ENCODE peak calls at places on chromosomes 1 and 21, in five cellular contexts. S is CD8-positive, alpha-beta T cell; U is SJSA1; W is naive thymus-derived CD4-positive, alpha-beta T cell; D is GM12865. J is an unnamed sample.

GRCh38 chr1:19811206-19811851 is 3.8 kb downstream of the RNF186 start:
- DNase-seq in S (peak), U (no peak), W (peak), D (peak), J (no peak)

GRCh38 chr1:74496699-74497098 is 15.7 kb downstream of the LRRC53 start:
- DNase-seq in S (no peak), U (no peak), W (no peak), D (no peak), J (no peak)

GRCh38 chr1:112508242-112509004 is at the start of gene WNT2B:
- DNase-seq in S (peak), U (no peak), W (peak), D (peak), J (peak)

GRCh38 chr1:6996371-6996770 is 211.1 kb downstream of the CAMTA1 start:
- DNase-seq in S (no peak), U (no peak), W (no peak), D (peak), J (peak)

GRCh38 chr1:6904476-6905170 is 119.4 kb downstream of the CAMTA1 start:
- DNase-seq in S (no peak), U (no peak), W (no peak), D (no peak), J (no peak)

GRCh38 chr21:34670220-34670961 is 1.6 kb downstream of the CLIC6 start:
- DNase-seq in S (no peak), U (peak), W (no peak), D (peak), J (no peak)

GRCh38 chr1:67818725-67819301 is 14.5 kb downstream of the GNG12 start:
- DNase-seq in S (no peak), U (no peak), W (no peak), D (no peak), J (no peak)

GRCh38 chr1:165387956-165388355 is 31.4 kb upstream of the LMX1A start:
- DNase-seq in S (no peak), U (no peak), W (no peak), D (no peak), J (no peak)

GRCh38 chr1:110743397-110743796 is 68.7 kb upstream of the KCNA3 start:
- DNase-seq in S (no peak), U (no peak), W (no peak), D (no peak), J (no peak)

GRCh38 chr1:201982923-201983805 is 716 bp downstream of the RNPEP start:
- DNase-seq in S (peak), U (peak), W (peak), D (peak), J (peak)

GRCh38 chr1:13604191-13604590 is 20.6 kb downstream of the PDPN start:
- DNase-seq in S (no peak), U (no peak), W (no peak), D (no peak), J (no peak)

GRCh38 chr1:206461602-206462455 is 8.4 kb upstream of the IKBKE start:
- DNase-seq in S (peak), U (peak), W (peak), D (peak), J (peak)

GRCh38 chr1:231929311-231929710 is 302.7 kb downstream of the DISC1 start:
- DNase-seq in S (no peak), U (peak), W (no peak), D (no peak), J (no peak)

GRCh38 chr1:60425528-60425927 is 352.0 kb upstream of the C1orf87 start:
- DNase-seq in S (no peak), U (no peak), W (no peak), D (peak), J (peak)

GRCh38 chr1:170705981-170706380 is 42.0 kb downstream of the PRRX1 start:
- DNase-seq in S (no peak), U (no peak), W (no peak), D (no peak), J (no peak)

GRCh38 chr1:99305626-99306025 is 41.3 kb downstream of the PLPPR4 start:
- DNase-seq in S (no peak), U (no peak), W (no peak), D (no peak), J (no peak)

GRCh38 chr21:25535811-25536210 is 71.5 kb downstream of the MRPL39 start:
- DNase-seq in S (no peak), U (no peak), W (no peak), D (no peak), J (no peak)

GRCh38 chr1:197178998-197179397 is 32.5 kb upstream of the ASPM start:
- DNase-seq in S (no peak), U (no peak), W (no peak), D (no peak), J (no peak)

GRCh38 chr1:189859385-189859977 is 618.2 kb downstream of the BRINP3 start:
- DNase-seq in S (no peak), U (no peak), W (no peak), D (peak), J (peak)

GRCh38 chr1:221739018-221739676 is 2.7 kb downstream of the DUSP10 start:
- DNase-seq in S (no peak), U (no peak), W (no peak), D (no peak), J (no peak)

GRCh38 chr1:34681481-34682451 is 73.1 kb upstream of the GJB5 start:
- DNase-seq in S (peak), U (no peak), W (peak), D (peak), J (peak)

GRCh38 chr1:208888376-208888775 is 644.2 kb upstream of the PLXNA2 start:
- DNase-seq in S (no peak), U (no peak), W (no peak), D (no peak), J (no peak)

GRCh38 chr21:42366292-42367010 is at the start of gene TFF1:
- DNase-seq in S (no peak), U (peak), W (no peak), D (no peak), J (no peak)

GRCh38 chr1:31183927-31184554 is 55.6 kb downstream of the NKAIN1 start:
- DNase-seq in S (peak), U (no peak), W (no peak), D (peak), J (peak)

GRCh38 chr1:243428617-243429342 is 172.9 kb downstream of the SDCCAG8 start:
- DNase-seq in S (no peak), U (no peak), W (no peak), D (no peak), J (no peak)

GRCh38 chr1:231460614-231461013 is 38.5 kb upstream of the EGLN1 start:
- DNase-seq in S (peak), U (no peak), W (peak), D (peak), J (peak)

GRCh38 chr1:67390041-67390887 is 39.9 kb downstream of the SERBP1 start:
- DNase-seq in S (no peak), U (no peak), W (no peak), D (no peak), J (no peak)

GRCh38 chr21:24456358-24456757 is 1150.9 kb downstream of the MRPL39 start:
- DNase-seq in S (no peak), U (no peak), W (no peak), D (no peak), J (no peak)

GRCh38 chr1:73065585-73065984 is 783.2 kb upstream of the NEGR1 start:
- DNase-seq in S (no peak), U (no peak), W (no peak), D (no peak), J (no peak)

GRCh38 chr1:25217598-25218232 is 14.6 kb downstream of the SYF2 start:
- DNase-seq in S (no peak), U (no peak), W (no peak), D (no peak), J (no peak)

GRCh38 chr1:226870323-226871046 is at the start of gene PSEN2:
- DNase-seq in S (peak), U (peak), W (peak), D (peak), J (no peak)

GRCh38 chr1:1373493-1374067 is 1.4 kb downstream of the AURKAIP1 start:
- DNase-seq in S (no peak), U (no peak), W (no peak), D (no peak), J (no peak)
- H3K4me3 ChIP-seq in S (no peak), U (peak), W (no peak), D (peak), J (peak)

GRCh38 chr1:117735045-117735992 is 129.5 kb downstream of the TENT5C start:
- DNase-seq in S (no peak), U (no peak), W (peak), D (peak), J (peak)
- H3K4me3 ChIP-seq in S (peak), U (peak), W (peak), D (peak), J (peak)

DNA sequence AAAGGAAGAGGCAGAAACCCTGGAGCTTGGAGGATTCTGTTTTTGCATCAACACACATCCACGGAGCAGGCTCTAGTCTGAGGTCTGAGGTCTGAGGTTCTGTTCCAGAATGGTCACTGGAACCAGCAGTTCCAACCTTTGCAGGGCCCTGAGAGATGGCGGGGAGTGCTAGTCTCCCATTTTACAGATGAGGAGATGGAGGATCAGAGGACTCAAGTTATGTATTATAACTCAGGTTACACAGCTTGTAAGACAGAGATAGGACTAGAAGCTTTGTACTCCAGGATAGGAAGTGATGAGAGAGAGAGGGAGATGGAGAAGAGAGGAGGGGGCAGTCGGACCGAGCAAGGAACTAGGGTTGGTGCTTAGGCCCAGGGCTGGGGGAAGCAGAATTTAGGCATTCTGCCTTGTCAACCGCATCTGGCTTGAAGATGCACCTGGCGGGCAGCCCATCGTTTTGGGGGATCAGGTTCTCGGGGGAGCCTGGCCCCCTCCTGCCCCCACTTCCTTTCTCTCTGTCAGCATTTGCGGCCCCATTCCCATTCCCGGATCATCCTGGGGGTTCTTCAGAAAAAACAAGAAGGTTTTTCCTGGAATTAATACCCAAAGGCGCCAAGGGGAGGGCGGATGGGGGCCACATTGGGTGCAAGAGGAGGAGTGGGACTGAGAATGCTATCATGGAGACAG is 5.6 kb downstream of the PEAR1 start:
- DNase-seq in S (no peak), U (no peak), W (no peak), D (no peak), J (no peak)
- H3K4me3 ChIP-seq in S (no peak), U (no peak), W (no peak), D (no peak), J (no peak)

GRCh38 chr1:160798439-160798838 is 2.5 kb downstream of the LY9 start:
- DNase-seq in S (no peak), U (no peak), W (no peak), D (no peak), J (no peak)

GRCh38 chr1:160797163-160797797 is 1.3 kb downstream of the LY9 start:
- DNase-seq in S (no peak), U (no peak), W (no peak), D (peak), J (no peak)

GRCh38 chr1:160799641-160800040 is 3.7 kb downstream of the LY9 start:
- DNase-seq in S (no peak), U (no peak), W (no peak), D (no peak), J (no peak)

GRCh38 chr1:160795951-160796383 is at the start of gene LY9:
- DNase-seq in S (peak), U (no peak), W (peak), D (peak), J (peak)

GRCh38 chr1:160797861-160798273 is 1.9 kb downstream of the LY9 start:
- DNase-seq in S (peak), U (no peak), W (peak), D (peak), J (peak)
- H3K4me3 ChIP-seq in S (peak), U (no peak), W (peak), D (peak), J (no peak)

GRCh38 chr1:172497230-172497629 is 35.7 kb upstream of the SUCO start:
- DNase-seq in S (no peak), U (peak), W (no peak), D (no peak), J (no peak)
- H3K4me3 ChIP-seq in S (no peak), U (no peak), W (no peak), D (no peak), J (no peak)

GRCh38 chr21:9839011-9839661 is 682.2 kb upstream of the TPTE start:
- DNase-seq in S (no peak), U (peak), W (no peak), D (no peak), J (no peak)

DNA sequence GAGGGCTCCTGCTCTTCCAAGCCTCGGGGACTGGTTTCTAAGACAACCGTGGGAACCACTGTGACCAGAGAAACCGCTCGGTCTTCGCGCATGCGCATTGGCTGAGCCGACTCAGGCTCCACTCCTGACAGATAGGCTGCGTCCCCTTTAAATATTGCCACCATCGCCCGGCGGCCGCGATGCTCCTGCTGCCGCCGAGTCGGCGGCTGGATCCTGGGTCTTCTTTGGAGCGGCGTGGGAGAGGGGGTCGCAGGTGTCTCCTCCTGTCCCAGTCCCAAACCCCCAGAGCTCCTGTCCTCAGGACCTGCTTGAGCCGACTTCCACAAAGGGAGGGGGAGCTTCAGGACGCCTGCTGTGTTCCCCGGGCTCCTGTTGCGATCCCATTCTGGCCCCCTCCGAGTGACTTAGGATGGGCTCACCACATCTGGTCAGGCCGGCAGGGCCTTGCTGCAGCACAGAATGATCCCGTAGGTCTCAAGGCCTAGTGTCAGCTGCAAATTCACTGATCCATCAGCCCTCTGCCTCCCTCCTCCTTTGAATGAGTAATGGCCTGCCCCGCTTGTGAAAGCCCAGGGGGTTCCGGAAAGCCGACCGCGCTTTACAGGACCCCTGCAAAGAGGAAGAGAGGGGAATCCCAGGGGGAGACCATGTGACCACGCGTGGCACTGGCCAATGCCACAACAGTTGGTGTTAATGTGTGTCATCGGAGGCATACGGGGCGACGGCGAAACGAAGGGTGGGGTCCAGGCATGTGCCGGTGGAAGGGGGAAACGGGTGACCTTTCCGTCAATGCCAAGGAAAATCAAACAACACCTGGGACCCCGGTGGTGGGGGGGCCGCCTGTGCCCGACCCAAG is 683.2 kb upstream of the TPTE start:
- DNase-seq in S (no peak), U (no peak), W (no peak), D (no peak), J (no peak)
- H3K4me3 ChIP-seq in S (no peak), U (no peak), W (no peak), D (no peak), J (no peak)

DNA sequence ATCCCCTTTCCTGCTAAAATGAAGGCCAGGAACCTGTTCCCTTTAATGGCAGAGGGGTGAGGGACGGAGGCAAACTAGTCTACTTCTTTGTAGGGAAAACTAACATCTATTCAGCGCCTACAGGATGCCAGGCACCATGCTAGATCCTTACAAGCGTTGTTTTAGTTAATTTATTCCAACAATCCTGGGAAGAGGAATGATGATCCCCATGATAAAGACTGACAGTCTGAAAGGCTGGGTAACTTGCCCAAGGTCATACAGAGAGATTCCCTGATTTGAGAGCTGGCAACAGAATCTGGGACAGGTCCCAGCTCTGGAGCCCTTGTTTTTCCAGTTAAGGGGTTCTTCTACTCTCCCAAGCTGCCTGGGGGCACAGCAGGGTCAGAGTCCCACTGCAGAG is 662 bp upstream of the E2F2 start:
- DNase-seq in S (no peak), U (no peak), W (no peak), D (no peak), J (no peak)
- H3K4me3 ChIP-seq in S (peak), U (peak), W (peak), D (peak), J (peak)

GRCh38 chr1:153626477-153626928 is 802 bp downstream of the S100A13 start:
- DNase-seq in S (no peak), U (no peak), W (no peak), D (no peak), J (no peak)
- H3K4me3 ChIP-seq in S (no peak), U (peak), W (no peak), D (no peak), J (no peak)

DNA sequence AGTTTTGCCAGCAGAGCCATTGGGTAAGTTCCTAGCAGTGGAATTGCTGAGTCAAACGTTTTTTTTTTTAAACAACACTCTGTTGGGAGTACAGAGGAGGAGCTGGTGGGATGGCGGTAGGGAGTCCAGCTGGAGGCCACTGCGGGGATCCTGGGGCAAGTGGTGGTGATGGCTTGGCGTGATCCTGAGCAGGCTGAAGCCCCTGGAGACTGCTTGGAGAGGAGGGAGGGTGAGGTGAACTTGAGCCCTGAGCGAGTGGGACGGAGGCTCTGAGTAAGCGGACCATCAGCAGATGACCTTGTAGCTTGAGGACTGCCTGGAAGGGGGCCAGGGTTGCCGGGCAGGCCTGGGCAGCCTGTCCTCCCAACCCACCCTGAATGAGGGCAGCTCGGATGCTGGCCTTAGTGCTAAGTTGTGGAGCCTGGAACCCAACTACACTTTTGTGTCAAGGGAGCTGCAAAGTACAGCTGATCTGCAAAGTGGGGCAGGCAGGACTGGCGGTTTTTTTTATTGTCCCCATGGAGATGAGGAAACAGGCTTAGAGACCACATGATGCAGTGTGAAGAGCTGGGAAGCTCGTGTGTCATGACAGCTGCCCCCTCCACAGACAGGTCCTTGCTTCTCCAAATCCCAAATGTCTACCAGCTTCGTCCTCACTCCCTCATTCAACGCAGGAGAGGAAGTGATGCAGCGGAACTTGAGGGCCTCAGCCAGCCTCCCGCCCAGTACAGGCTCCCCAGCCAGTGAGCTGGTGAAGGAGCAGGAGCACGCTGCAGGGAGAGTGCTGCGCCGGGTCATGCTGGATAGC is 20.2 kb downstream of the MRPL37 start:
- DNase-seq in S (no peak), U (no peak), W (no peak), D (no peak), J (no peak)
- H3K4me3 ChIP-seq in S (no peak), U (no peak), W (no peak), D (no peak), J (no peak)

J was measured in Jurkat, Clone E6-1.